ENCODE peak calls at places on chromosomes 11 and 22, in five cellular contexts. One of them, this sample, is unnamed. For H3K9me3, the result is how much of the 10 kb centered on the place peaks cover.

GRCh38 chr11:126607374-126607773 is 251.9 kb downstream of the ST3GAL4 start:
- DNase-seq in kidney: no peak
- DNase-seq in esophagus squamous epithelium: no peak
- DNase-seq in SK-N-SH: peak
- DNase-seq in iPS DF 6.9: peak
- DNase-seq in this sample: no peak

GRCh38 chr22:44438481-44439131 is 59.4 kb downstream of the RTL6 start:
- DNase-seq in SK-N-SH: no peak
- DNase-seq in esophagus squamous epithelium: no peak
- DNase-seq in kidney: peak
- DNase-seq in iPS DF 6.9: no peak
- DNase-seq in this sample: no peak

GRCh38 chr11:22688914-22689313 is 22.5 kb downstream of the GAS2 start:
- DNase-seq in iPS DF 6.9: no peak
- DNase-seq in kidney: no peak
- DNase-seq in SK-N-SH: no peak
- DNase-seq in esophagus squamous epithelium: no peak
- DNase-seq in this sample: no peak

GRCh38 chr11:67054851-67055523 is 1.7 kb upstream of the RHOD start:
- DNase-seq in SK-N-SH: peak
- DNase-seq in iPS DF 6.9: no peak
- DNase-seq in kidney: no peak
- DNase-seq in esophagus squamous epithelium: no peak
- DNase-seq in this sample: no peak

GRCh38 chr22:50074056-50074455 is 11.2 kb downstream of the MLC1 start:
- DNase-seq in kidney: peak
- DNase-seq in iPS DF 6.9: no peak
- DNase-seq in SK-N-SH: peak
- DNase-seq in esophagus squamous epithelium: no peak
- DNase-seq in this sample: no peak

GRCh38 chr11:60872952-60873524 is 5.7 kb downstream of the ZP1 start:
- DNase-seq in SK-N-SH: peak
- DNase-seq in esophagus squamous epithelium: no peak
- DNase-seq in kidney: no peak
- DNase-seq in iPS DF 6.9: no peak
- DNase-seq in this sample: no peak

GRCh38 chr11:126419801-126420729 is 64.6 kb downstream of the ST3GAL4 start:
- DNase-seq in kidney: peak
- DNase-seq in SK-N-SH: no peak
- DNase-seq in iPS DF 6.9: no peak
- DNase-seq in esophagus squamous epithelium: no peak
- DNase-seq in this sample: no peak

GRCh38 chr22:25554321-25555088 is 10.0 kb upstream of the GRK3 start:
- DNase-seq in iPS DF 6.9: no peak
- DNase-seq in SK-N-SH: no peak
- DNase-seq in kidney: no peak
- DNase-seq in esophagus squamous epithelium: no peak
- DNase-seq in this sample: no peak

GRCh38 chr11:35747638-35748037 is 85.1 kb downstream of the TRIM44 start:
- DNase-seq in esophagus squamous epithelium: no peak
- DNase-seq in iPS DF 6.9: no peak
- DNase-seq in kidney: peak
- DNase-seq in SK-N-SH: no peak
- DNase-seq in this sample: no peak

GRCh38 chr11:76047766-76048165 is 158.5 kb downstream of the WNT11 start:
- DNase-seq in SK-N-SH: no peak
- DNase-seq in esophagus squamous epithelium: no peak
- DNase-seq in kidney: no peak
- DNase-seq in iPS DF 6.9: no peak
- DNase-seq in this sample: no peak

GRCh38 chr11:61969838-61970452 is 2.5 kb upstream of the FTH1 start:
- DNase-seq in iPS DF 6.9: no peak
- DNase-seq in esophagus squamous epithelium: no peak
- DNase-seq in kidney: no peak
- DNase-seq in SK-N-SH: no peak
- DNase-seq in this sample: no peak

GRCh38 chr22:50276143-50276542 is 6.0 kb upstream of the MAPK11 start:
- DNase-seq in iPS DF 6.9: no peak
- DNase-seq in kidney: peak
- DNase-seq in SK-N-SH: peak
- DNase-seq in esophagus squamous epithelium: peak
- DNase-seq in this sample: no peak

GRCh38 chr11:74504100-74504691 is 10.7 kb upstream of the LIPT2 start:
- DNase-seq in esophagus squamous epithelium: no peak
- DNase-seq in iPS DF 6.9: no peak
- DNase-seq in kidney: no peak
- DNase-seq in SK-N-SH: no peak
- DNase-seq in this sample: no peak

GRCh38 chr11:108606495-108607160 is 13.1 kb upstream of the EXPH5 start:
- DNase-seq in iPS DF 6.9: no peak
- DNase-seq in SK-N-SH: no peak
- DNase-seq in esophagus squamous epithelium: no peak
- DNase-seq in kidney: no peak
- DNase-seq in this sample: no peak

GRCh38 chr22:39494471-39495120 is 7.5 kb upstream of the MIEF1 start:
- DNase-seq in esophagus squamous epithelium: no peak
- DNase-seq in SK-N-SH: no peak
- DNase-seq in kidney: peak
- DNase-seq in iPS DF 6.9: no peak
- DNase-seq in this sample: no peak
- H3K27ac ChIP-seq in esophagus squamous epithelium: no peak
- H3K27ac ChIP-seq in SK-N-SH: no peak
- H3K27ac ChIP-seq in kidney: no peak
- H3K27ac ChIP-seq in iPS DF 6.9: no peak
- H3K27ac ChIP-seq in this sample: no peak

GRCh38 chr11:58963551-58964075 is 24.3 kb downstream of the GLYATL1 start:
- DNase-seq in iPS DF 6.9: peak
- DNase-seq in esophagus squamous epithelium: no peak
- DNase-seq in SK-N-SH: peak
- DNase-seq in kidney: no peak
- DNase-seq in this sample: no peak
- H3K4me3 ChIP-seq in iPS DF 6.9: peak
- H3K4me3 ChIP-seq in esophagus squamous epithelium: peak
- H3K4me3 ChIP-seq in SK-N-SH: peak
- H3K4me3 ChIP-seq in kidney: peak
- H3K4me3 ChIP-seq in this sample: no peak

DNA sequence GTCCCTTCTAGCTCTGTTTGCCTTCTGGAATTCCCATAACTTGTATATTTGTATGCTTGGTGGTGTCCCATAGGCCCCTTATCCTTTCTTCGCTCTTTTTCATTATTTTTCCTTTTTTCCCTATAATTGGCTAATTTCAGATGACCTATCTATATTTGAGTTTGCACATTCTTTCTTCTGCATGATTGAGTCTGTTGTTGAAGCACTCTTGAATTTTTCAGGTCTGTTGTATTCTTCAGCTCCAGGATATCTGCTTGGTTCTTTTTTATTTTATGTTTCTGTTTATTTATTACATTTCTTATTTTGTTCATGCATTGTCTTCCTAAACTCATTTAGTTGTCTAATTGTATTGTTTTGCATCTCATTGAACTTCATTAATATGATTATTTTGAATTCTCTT is 28.0 kb downstream of the NCAM1 start:
- DNase-seq in kidney: no peak
- DNase-seq in esophagus squamous epithelium: no peak
- DNase-seq in iPS DF 6.9: no peak
- DNase-seq in SK-N-SH: no peak
- DNase-seq in this sample: no peak
- H3K9me3 ChIP-seq in kidney: under half
- H3K9me3 ChIP-seq in esophagus squamous epithelium: under half
- H3K9me3 ChIP-seq in iPS DF 6.9: under half
- H3K9me3 ChIP-seq in SK-N-SH: under half
- H3K9me3 ChIP-seq in this sample: under half

DNA sequence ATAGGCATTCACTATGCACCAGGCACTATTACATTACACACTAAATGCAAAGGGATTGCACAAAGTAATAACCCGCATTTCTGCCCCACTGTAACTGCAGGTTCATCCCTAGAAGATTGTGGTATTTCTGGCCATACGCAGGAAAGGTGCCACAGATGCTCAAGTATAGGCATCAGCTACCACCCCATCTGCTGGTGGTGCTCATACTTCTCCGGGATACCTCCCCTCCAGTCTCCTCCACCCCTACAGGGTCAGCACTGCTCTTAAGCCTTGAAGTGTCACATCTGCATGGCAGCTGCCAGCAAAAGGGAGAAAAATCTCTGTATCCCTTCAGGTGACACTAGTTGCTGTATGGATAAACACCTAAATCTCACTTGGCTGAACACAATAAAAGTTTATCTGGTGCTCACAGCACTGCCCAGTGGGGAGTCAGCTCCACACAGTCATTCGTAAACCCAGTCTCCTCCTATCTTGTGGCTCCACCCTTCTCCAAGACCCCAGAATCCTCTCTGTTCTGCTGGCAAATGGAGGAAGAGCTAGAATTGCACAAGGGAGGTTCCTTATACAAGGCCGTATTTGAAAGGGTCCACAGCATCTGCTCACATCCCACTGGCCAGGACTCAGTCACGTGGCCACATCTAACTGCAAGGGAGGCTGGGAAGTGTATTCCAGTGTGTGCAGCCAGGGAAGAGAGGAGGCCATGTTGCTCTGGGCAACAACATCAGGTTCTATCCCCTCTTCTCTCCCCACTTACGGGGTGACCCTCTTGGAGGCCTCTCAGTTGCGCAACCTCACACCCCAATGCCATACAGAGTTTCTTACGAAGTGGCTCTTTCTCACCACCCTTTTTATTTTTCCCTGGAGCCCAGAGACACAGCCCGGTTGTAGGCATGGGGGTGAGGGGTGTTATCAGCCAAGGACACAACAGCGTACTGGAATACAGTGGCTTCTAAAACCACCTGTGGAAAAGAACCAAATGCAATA is 114.7 kb downstream of the BUD13 start:
- DNase-seq in kidney: no peak
- DNase-seq in iPS DF 6.9: no peak
- DNase-seq in esophagus squamous epithelium: no peak
- DNase-seq in SK-N-SH: peak
- DNase-seq in this sample: peak
- H3K27ac ChIP-seq in kidney: no peak
- H3K27ac ChIP-seq in iPS DF 6.9: no peak
- H3K27ac ChIP-seq in esophagus squamous epithelium: no peak
- H3K27ac ChIP-seq in SK-N-SH: no peak
- H3K27ac ChIP-seq in this sample: no peak

DNA sequence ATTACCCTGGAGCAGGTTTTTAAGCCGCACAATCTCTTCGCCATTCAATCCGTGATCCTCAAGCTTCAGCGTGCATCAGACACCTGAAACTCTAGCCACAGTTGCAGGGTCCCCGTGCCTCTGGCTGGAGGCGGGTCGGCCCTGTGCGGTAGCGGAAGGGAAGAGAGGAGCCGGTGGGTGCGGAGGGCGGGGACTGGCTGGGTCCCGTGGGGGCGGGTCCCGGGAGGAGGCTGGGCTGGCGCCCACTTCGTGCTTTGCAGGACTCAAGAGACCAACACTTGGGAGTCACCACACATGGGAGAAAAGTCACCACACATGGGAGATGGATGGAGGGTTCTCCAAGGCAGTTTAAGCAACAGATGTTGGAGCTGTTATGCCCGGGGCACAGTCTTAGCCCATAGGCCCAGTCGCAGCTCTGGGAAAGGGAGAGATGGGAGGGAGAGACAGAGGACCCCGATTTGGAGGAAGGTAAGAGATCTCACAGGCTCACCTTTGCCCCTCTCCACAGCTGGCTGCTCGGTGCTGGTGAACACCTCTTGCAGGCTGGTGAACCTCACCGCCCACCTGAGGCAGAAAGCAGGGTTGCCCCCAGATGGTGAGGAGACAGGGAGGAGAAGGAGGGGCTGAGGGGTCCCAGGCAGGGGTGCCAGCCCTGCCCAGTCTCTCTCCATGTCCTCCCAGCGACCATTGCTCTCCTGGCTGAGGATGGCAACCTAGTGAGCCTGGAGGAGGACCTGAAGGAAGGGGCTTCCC is 965 bp downstream of the C22orf15 start:
- DNase-seq in iPS DF 6.9: no peak
- DNase-seq in kidney: no peak
- DNase-seq in SK-N-SH: peak
- DNase-seq in esophagus squamous epithelium: no peak
- DNase-seq in this sample: no peak
- H3K4me3 ChIP-seq in iPS DF 6.9: no peak
- H3K4me3 ChIP-seq in kidney: no peak
- H3K4me3 ChIP-seq in SK-N-SH: no peak
- H3K4me3 ChIP-seq in esophagus squamous epithelium: peak
- H3K4me3 ChIP-seq in this sample: peak

GRCh38 chr11:70851907-70852306 is 400.5 kb downstream of the SHANK2 start:
- DNase-seq in esophagus squamous epithelium: no peak
- DNase-seq in iPS DF 6.9: no peak
- DNase-seq in kidney: no peak
- DNase-seq in SK-N-SH: no peak
- DNase-seq in this sample: no peak

GRCh38 chr11:70851308-70851707 is 401.1 kb downstream of the SHANK2 start:
- DNase-seq in iPS DF 6.9: no peak
- DNase-seq in SK-N-SH: no peak
- DNase-seq in esophagus squamous epithelium: no peak
- DNase-seq in kidney: no peak
- DNase-seq in this sample: no peak

GRCh38 chr11:70854891-70855556 is 397.4 kb downstream of the SHANK2 start:
- DNase-seq in esophagus squamous epithelium: no peak
- DNase-seq in kidney: no peak
- DNase-seq in SK-N-SH: peak
- DNase-seq in iPS DF 6.9: no peak
- DNase-seq in this sample: no peak

GRCh38 chr11:70854201-70854600 is 398.2 kb downstream of the SHANK2 start:
- DNase-seq in esophagus squamous epithelium: no peak
- DNase-seq in iPS DF 6.9: no peak
- DNase-seq in SK-N-SH: no peak
- DNase-seq in kidney: no peak
- DNase-seq in this sample: no peak

GRCh38 chr11:70853103-70853830 is 399.1 kb downstream of the SHANK2 start:
- DNase-seq in esophagus squamous epithelium: no peak
- DNase-seq in kidney: no peak
- DNase-seq in SK-N-SH: no peak
- DNase-seq in iPS DF 6.9: no peak
- DNase-seq in this sample: no peak
- H3K9me3 ChIP-seq in esophagus squamous epithelium: under half
- H3K9me3 ChIP-seq in kidney: under half
- H3K9me3 ChIP-seq in SK-N-SH: under half
- H3K9me3 ChIP-seq in iPS DF 6.9: under half
- H3K9me3 ChIP-seq in this sample: under half

GRCh38 chr11:86802146-86802545 is 1.8 kb downstream of the PRSS23 start:
- DNase-seq in SK-N-SH: no peak
- DNase-seq in iPS DF 6.9: no peak
- DNase-seq in kidney: no peak
- DNase-seq in esophagus squamous epithelium: no peak
- DNase-seq in this sample: no peak
- H3K27ac ChIP-seq in SK-N-SH: peak
- H3K27ac ChIP-seq in iPS DF 6.9: no peak
- H3K27ac ChIP-seq in kidney: no peak
- H3K27ac ChIP-seq in esophagus squamous epithelium: peak
- H3K27ac ChIP-seq in this sample: peak